ENCODE peak calls at places on chromosomes 4 and X, in six cellular contexts. H, B, D, J, L and V are unnamed samples.

GRCh38 chr4:185305979-185306442 is 89.7 kb downstream of the LRP2BP start:
- DNase-seq in H (no peak), B (no peak), D (no peak), J (no peak), L (no peak), V (no peak)

GRCh38 chr4:107247738-107248137 is 211.6 kb upstream of the DKK2 start:
- DNase-seq in H (no peak), B (peak; percentile 81), D (no peak), J (no peak), L (no peak), V (no peak)

GRCh38 chr4:112109455-112110425 is 35.5 kb upstream of the FAM241A start:
- DNase-seq in H (no peak), B (no peak), D (no peak), J (no peak), L (no peak), V (no peak)

GRCh38 chr4:144181386-144181785 is 40.9 kb upstream of the GYPA start:
- DNase-seq in H (no peak), B (no peak), D (no peak), J (no peak), L (no peak), V (no peak)

GRCh38 chr4:29319663-29320340 is 1400.4 kb upstream of the PCDH7 start:
- DNase-seq in H (no peak), B (no peak), D (no peak), J (no peak), L (no peak), V (no peak)

GRCh38 chrX:21683910-21684309 is 25.8 kb upstream of the KLHL34 start:
- DNase-seq in H (no peak), B (no peak), D (no peak), J (no peak), L (no peak), V (no peak)

GRCh38 chr4:41541697-41542096 is 3.7 kb downstream of the LIMCH1 start:
- DNase-seq in H (peak; percentile 31), B (no peak), D (no peak), J (no peak), L (no peak), V (no peak)

GRCh38 chr4:79869597-79870336 is 203.3 kb downstream of the ANTXR2 start:
- DNase-seq in H (no peak), B (no peak), D (no peak), J (no peak), L (no peak), V (no peak)

GRCh38 chr4:39682133-39682532 is 15.8 kb upstream of the UBE2K start:
- DNase-seq in H (no peak), B (no peak), D (no peak), J (no peak), L (no peak), V (no peak)

GRCh38 chr4:94676910-94677309 is 80.8 kb upstream of the BMPR1B start:
- DNase-seq in H (no peak), B (no peak), D (no peak), J (no peak), L (no peak), V (no peak)

GRCh38 chr4:56505269-56506109 is at the start of gene ARL9:
- DNase-seq in H (peak; percentile 11), B (peak; percentile 78), D (peak; percentile 15), J (no peak), L (peak; percentile 79), V (peak; percentile 63)

GRCh38 chr4:145937021-145937861 is 1.4 kb downstream of the ZNF827 start:
- DNase-seq in H (peak; percentile 36), B (peak; percentile 85), D (peak; percentile 83), J (no peak), L (peak; percentile 74), V (peak; percentile 80)

GRCh38 chrX:14528629-14529287 is 578 bp upstream of the GLRA2 start:
- DNase-seq in H (peak; percentile 61), B (peak; percentile 63), D (peak; percentile 27), J (peak; percentile 8), L (peak; percentile 81), V (peak; percentile 76)

GRCh38 chrX:10111364-10112148 is 45.2 kb upstream of the CLCN4 start:
- DNase-seq in H (no peak), B (peak; percentile 75), D (no peak), J (no peak), L (no peak), V (peak; percentile 77)

GRCh38 chr4:82905205-82905604 is 4.7 kb downstream of the THAP9 start:
- DNase-seq in H (no peak), B (no peak), D (no peak), J (no peak), L (no peak), V (no peak)

GRCh38 chr4:184348311-184349233 is 125.8 kb downstream of the IRF2 start:
- DNase-seq in H (no peak), B (no peak), D (no peak), J (no peak), L (no peak), V (peak; percentile 85)

GRCh38 chrX:23434356-23434884 is 99.8 kb downstream of the PTCHD1 start:
- DNase-seq in H (peak; percentile 68), B (peak; percentile 91), D (no peak), J (no peak), L (no peak), V (peak; percentile 58)

GRCh38 chr4:148056879-148057278 is 325.0 kb downstream of the ARHGAP10 start:
- DNase-seq in H (peak; percentile 54), B (no peak), D (no peak), J (no peak), L (no peak), V (no peak)

GRCh38 chr4:23889814-23890269 is at the start of gene PPARGC1A:
- DNase-seq in H (peak; percentile 33), B (peak; percentile 88), D (peak; percentile 11), J (no peak), L (no peak), V (peak; percentile 37)

GRCh38 chr4:85092943-85093342 is 126.5 kb upstream of the WDFY3 start:
- DNase-seq in H (no peak), B (no peak), D (no peak), J (no peak), L (no peak), V (no peak)

GRCh38 chr4:20847124-20847747 is 147.0 kb downstream of the PACRGL start:
- DNase-seq in H (no peak), B (no peak), D (no peak), J (no peak), L (no peak), V (no peak)

GRCh38 chr4:65337371-65337770 is 332.9 kb downstream of the EPHA5 start:
- DNase-seq in H (no peak), B (no peak), D (no peak), J (no peak), L (no peak), V (no peak)

GRCh38 chr4:168832746-168833575 is 177.1 kb downstream of the CBR4 start:
- DNase-seq in H (peak; percentile 42), B (peak; percentile 81), D (peak; percentile 84), J (peak; percentile 19), L (peak; percentile 80), V (peak; percentile 73)

GRCh38 chr4:84578540-84579409 is 4.2 kb upstream of the CDS1 start:
- DNase-seq in H (peak; percentile 17), B (no peak), D (peak; percentile 17), J (peak; percentile 13), L (no peak), V (no peak)

GRCh38 chrX:10722804-10723364 is 102.5 kb upstream of the MID1 start:
- DNase-seq in H (peak; percentile 79), B (peak; percentile 83), D (peak; percentile 65), J (peak; percentile 51), L (peak; percentile 76), V (peak; percentile 48)

GRCh38 chrX:30904186-30904585 is 15.1 kb upstream of the TAB3 start:
- DNase-seq in H (no peak), B (no peak), D (no peak), J (no peak), L (no peak), V (no peak)
- TF ChIP-seq EP300 in H (no peak), B (no peak), D (no peak), J (no peak), L (no peak), V (no peak)

DNA sequence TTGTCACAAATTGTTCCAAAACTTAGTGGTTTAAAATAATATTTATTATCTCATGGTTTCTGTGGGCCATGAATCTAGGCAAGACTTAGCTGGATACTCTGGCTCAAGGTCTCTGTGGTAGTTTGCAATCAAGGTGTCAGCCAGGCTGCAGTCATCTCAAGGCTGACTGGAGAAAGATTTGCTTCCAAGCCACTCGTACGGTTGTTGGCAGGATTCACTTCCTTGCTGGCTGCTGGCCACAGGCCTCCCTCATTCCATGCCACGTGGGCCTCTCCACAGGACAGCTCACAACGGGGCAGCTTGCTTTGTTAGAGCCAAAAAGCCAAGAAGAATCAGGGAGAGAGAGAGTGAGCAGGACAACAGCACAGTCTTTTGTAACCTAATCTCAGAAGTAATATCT is 101.4 kb downstream of the WWC2 start:
- DNase-seq in H (no peak), B (no peak), D (no peak), J (no peak), L (no peak), V (peak; percentile 62)
- TF ChIP-seq EP300 in H (no peak), B (no peak), D (no peak), J (no peak), L (no peak), V (no peak)

GRCh38 chr4:122053186-122053585 is 98.9 kb upstream of the BLTP1 start:
- DNase-seq in H (no peak), B (no peak), D (no peak), J (no peak), L (no peak), V (no peak)
- TF ChIP-seq EP300 in H (no peak), B (no peak), D (no peak), J (no peak), L (no peak), V (no peak)

GRCh38 chrX:48937065-48937907 is 18.5 kb upstream of the PIM2 start:
- DNase-seq in H (peak; percentile 18), B (no peak), D (no peak), J (no peak), L (peak; percentile 52), V (no peak)

GRCh38 chrX:48940404-48940955 is 16.9 kb downstream of the OTUD5 start:
- DNase-seq in H (no peak), B (no peak), D (no peak), J (no peak), L (no peak), V (no peak)

GRCh38 chrX:48938721-48939416 is 18.5 kb downstream of the OTUD5 start:
- DNase-seq in H (no peak), B (no peak), D (no peak), J (no peak), L (no peak), V (no peak)

GRCh38 chrX:48936429-48937064 is 17.7 kb upstream of the PIM2 start:
- DNase-seq in H (no peak), B (no peak), D (no peak), J (no peak), L (no peak), V (no peak)

DNA sequence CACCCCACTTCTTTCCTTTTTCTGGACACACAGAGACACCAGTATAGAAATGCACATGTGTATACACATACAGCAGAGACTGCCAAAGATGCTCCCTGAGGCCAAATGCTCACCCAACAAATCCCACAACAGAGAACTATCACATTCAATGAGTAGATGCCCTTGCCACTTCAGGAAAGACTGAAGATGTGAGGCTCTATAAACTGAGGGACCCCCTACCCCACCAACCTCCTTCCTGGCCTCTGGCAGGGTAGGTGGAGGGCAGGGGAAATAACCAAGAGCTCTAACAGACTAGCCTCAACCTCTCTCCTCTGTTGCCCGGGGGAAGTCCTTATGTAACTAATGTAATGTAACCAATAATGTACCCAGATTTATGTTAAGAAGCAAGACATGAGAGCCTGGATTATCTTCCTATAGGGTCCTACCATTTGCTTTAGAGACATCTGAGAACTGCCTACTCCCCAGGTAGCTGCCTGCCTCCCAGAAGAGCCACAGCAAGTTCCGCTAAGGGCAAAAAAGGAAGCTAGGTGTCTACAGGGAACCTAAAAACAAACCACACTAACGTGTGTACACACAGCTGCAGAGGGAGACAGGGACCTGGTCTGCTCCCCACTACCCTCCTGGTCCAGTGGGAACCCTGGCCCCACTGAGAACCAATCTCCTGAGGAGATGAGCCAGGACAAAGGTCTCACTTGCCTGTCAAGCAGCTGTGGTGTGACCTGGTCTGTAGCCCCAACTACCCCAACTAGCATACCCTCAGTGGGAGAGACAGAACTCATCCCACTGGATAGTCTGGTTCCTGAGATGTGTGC is 17.8 kb downstream of the OTUD5 start:
- DNase-seq in H (no peak), B (no peak), D (no peak), J (no peak), L (no peak), V (no peak)
- TF ChIP-seq EP300 in H (no peak), B (no peak), D (no peak), J (no peak), L (no peak), V (no peak)